ENCODE peak calls at places on chromosomes 16 and 17, in seven cellular contexts. K, H, Q, J, C, N and M are unnamed samples.

GRCh38 chr17:60164164-60164563 is 14.4 kb downstream of the CA4 start:
- DNase-seq in H (no peak), C (no peak), Q (no peak), K (no peak), J (no peak), N (no peak), M (no peak)

GRCh38 chr17:16987830-16988601 is 16.1 kb upstream of the TNFRSF13B start:
- DNase-seq in J (peak; percentile 57), C (peak; percentile 79), N (peak; percentile 63), Q (peak; percentile 85), K (peak; percentile 27), H (peak; percentile 63), M (peak; percentile 23)

GRCh38 chr16:84052071-84052622 is 9.6 kb upstream of the SLC38A8 start:
- DNase-seq in Q (no peak), N (no peak), C (no peak), H (no peak), J (no peak), K (no peak), M (no peak)

GRCh38 chr16:50570354-50570753 is 22.2 kb downstream of the NKD1 start:
- DNase-seq in N (no peak), C (no peak), H (no peak), K (no peak), Q (no peak), J (no peak), M (no peak)

GRCh38 chr16:56939801-56940200 is 7.9 kb downstream of the HERPUD1 start:
- DNase-seq in N (no peak), Q (no peak), C (no peak), H (no peak), K (no peak), J (no peak), M (no peak)

GRCh38 chr16:77214411-77215138 is 15.4 kb downstream of the SYCE1L start:
- DNase-seq in J (no peak), N (no peak), H (no peak), C (no peak), Q (no peak), K (no peak), M (no peak)

GRCh38 chr17:74677558-74678466 is 34.9 kb downstream of the CD300LF start:
- DNase-seq in C (no peak), J (peak; percentile 37), H (peak; percentile 30), N (peak; percentile 38), K (no peak), Q (peak; percentile 41), M (no peak)

GRCh38 chr16:65489531-65490023 is 367.7 kb upstream of the CDH11 start:
- DNase-seq in Q (peak; percentile 69), J (no peak), K (no peak), N (no peak), C (no peak), H (no peak), M (no peak)

GRCh38 chr16:49539758-49540157 is 166.2 kb downstream of the C16orf78 start:
- DNase-seq in C (no peak), H (no peak), N (no peak), J (no peak), Q (no peak), K (no peak), M (no peak)

GRCh38 chr17:17749025-17749772 is 67.9 kb downstream of the RAI1 start:
- DNase-seq in K (no peak), C (no peak), N (peak; percentile 51), J (no peak), H (no peak), Q (peak; percentile 37), M (no peak)

GRCh38 chr16:74892574-74893461 is 92.1 kb downstream of the WDR59 start:
- DNase-seq in C (no peak), N (no peak), J (no peak), H (no peak), Q (no peak), K (no peak), M (no peak)

GRCh38 chr16:86774931-86775330 is 196.6 kb downstream of the FOXL1 start:
- DNase-seq in H (no peak), N (no peak), C (no peak), J (no peak), Q (no peak), K (no peak), M (no peak)

GRCh38 chr16:17340804-17341203 is 130.0 kb downstream of the XYLT1 start:
- DNase-seq in C (no peak), N (no peak), Q (no peak), K (no peak), J (no peak), H (no peak), M (no peak)

GRCh38 chr17:74566132-74566753 is 1.1 kb downstream of the CD300H start:
- DNase-seq in K (no peak), Q (peak; percentile 70), J (peak; percentile 53), N (no peak), H (no peak), C (peak; percentile 25), M (peak; percentile 36)

GRCh38 chr16:66935319-66936011 is at the start of gene CES2:
- DNase-seq in N (peak; percentile 58), H (no peak), Q (no peak), K (no peak), J (peak; percentile 46), C (no peak), M (no peak)

GRCh38 chr16:86775401-86775985 is 197.1 kb downstream of the FOXL1 start:
- DNase-seq in N (no peak), J (no peak), Q (peak; percentile 44), K (no peak), H (no peak), C (peak; percentile 17), M (no peak)

DNA sequence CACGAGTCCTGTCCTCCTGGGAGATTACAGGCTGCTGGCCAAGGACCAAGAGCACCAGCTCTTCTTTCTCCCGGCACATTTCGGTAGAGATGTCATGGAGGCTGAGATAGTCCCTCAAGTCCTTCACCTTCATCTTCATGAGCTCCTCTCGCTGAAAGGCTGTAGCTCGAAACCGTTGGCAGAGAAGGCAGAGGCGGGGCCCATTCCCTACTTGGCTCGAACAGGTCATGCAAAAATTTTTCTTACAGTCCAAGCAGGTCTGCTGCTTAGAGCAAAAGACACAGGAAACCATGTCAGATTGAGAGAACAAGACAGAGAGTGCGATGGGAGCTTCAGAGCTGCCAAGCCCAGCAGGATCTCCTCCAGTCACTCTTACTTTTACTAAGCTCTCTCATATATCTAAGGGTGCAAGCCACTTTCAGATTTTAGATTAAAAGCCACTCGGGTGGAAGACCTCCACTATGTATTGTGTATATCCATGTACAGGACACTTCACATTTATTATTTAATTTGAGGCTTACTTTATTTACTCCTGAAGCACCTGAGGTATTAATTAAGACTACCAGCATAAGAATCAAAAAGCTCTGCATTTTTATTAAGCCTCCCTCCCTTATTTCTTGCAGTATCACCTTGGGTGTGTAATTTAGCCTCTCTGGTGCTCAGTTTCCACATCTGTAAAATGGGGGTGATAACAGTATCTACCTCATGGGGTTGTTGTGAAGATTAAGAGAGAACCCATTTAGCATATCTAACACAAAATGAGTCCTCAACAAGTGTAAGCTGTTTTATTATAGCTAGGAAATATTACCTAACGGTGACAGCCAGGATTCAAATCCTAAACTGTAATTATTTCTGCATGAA is 41.4 kb downstream of the LIG3 start:
- DNase-seq in N (no peak), Q (no peak), J (no peak), K (no peak), C (no peak), H (no peak), M (no peak)
- H3K4me3 ChIP-seq in N (no peak overlapping the region), Q (no peak overlapping the region), J (no peak overlapping the region), K (no peak overlapping the region), C (no peak overlapping the region), H (no peak overlapping the region), M (no peak overlapping the region)

DNA sequence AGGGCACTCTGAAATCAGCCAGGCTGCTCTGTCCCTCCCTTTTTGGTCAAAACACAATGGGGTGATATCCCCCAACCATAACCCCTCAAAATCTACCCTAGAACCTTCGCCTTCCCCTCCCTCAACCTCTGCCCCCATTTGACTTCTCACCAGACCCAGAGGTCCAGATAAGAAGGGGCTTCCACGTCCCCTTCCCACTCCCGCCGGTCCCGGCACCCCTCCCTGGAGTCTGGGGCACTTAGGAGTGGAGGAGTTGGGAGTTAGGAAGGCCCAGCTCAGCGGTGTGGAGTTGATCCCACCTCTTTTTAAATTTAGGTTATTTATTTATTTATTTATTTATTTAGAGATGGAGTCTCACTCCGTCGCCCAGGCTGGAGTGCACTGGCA is 619 bp upstream of the TMEM92 start:
- DNase-seq in H (no peak), N (no peak), C (no peak), Q (no peak), J (no peak), K (no peak), M (no peak)
- H3K4me3 ChIP-seq in H (no peak overlapping the region), N (no peak overlapping the region), C (no peak overlapping the region), Q (no peak overlapping the region), J (no peak overlapping the region), K (peak overlapping the region; percentile 39), M (peak overlapping the region; percentile 57)

DNA sequence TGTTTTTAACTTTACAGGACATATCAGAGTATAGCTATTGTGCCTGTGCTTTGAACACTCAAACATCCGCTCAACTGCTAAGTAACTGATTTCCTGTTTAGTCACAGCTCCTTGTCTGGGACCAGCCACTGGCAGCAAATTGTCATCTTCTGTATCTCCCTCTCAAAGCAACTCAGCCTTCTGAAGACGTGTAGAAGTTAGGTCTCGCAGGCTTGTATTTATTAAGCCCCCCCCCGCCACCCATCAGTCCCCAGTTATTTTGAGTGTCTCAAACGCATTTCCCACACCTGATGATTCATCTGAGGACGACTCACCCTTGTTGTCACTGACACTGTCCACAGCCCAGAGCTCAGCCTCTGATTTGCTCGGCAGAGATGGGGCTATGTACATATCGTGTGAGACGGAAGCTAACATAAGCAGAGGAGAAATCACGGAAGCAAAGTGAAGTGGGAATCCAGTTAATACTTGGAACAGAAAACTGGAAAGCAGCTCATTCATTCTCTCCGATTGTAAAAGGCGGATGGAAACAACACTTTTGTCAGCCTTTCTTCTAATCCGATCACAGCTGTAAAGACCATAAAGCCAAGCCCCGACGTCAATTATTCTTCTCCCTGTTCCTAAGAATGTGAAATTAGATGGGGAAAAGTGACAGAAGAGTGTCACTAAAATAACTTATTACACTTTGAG is 64.1 kb downstream of the PITPNC1 start:
- DNase-seq in N (no peak), Q (peak; percentile 46), K (peak; percentile 21), J (peak; percentile 52), C (peak; percentile 76), H (peak; percentile 30), M (no peak)
- H3K4me3 ChIP-seq in N (peak overlapping the region; percentile 9), Q (no peak overlapping the region), K (peak overlapping the region; percentile 23), J (no peak overlapping the region), C (peak overlapping the region; percentile 57), H (no peak overlapping the region), M (no peak overlapping the region)

GRCh38 chr16:79154081-79154480 is 446.5 kb downstream of the MAF start:
- DNase-seq in C (no peak), K (no peak), H (no peak), J (no peak), N (no peak), Q (no peak), M (no peak)
- H3K4me3 ChIP-seq in C (no peak overlapping the region), K (no peak overlapping the region), H (no peak overlapping the region), J (no peak overlapping the region), N (no peak overlapping the region), Q (no peak overlapping the region), M (no peak overlapping the region)

GRCh38 chr16:72858611-72859493 is 189.1 kb downstream of the ZFHX3 start:
- DNase-seq in K (no peak), Q (no peak), H (no peak), N (no peak), J (peak; percentile 71), C (peak; percentile 67), M (no peak)
- H3K4me3 ChIP-seq in K (peak overlapping the region; percentile 31), Q (no peak overlapping the region), H (no peak overlapping the region), N (no peak overlapping the region), J (no peak overlapping the region), C (peak overlapping the region; percentile 2), M (no peak overlapping the region)